ENCODE peak calls at places on chromosomes 7 and 10, in ten cellular contexts. D is kidney tubule cell; T is PC-3; I is caudate nucleus; X is GM10248; L is NCI-H187 treated with DMSO at 0.1 percent for 48 hours; O is activated T-helper 1 cell treated with anti-CD3 and anti-CD28 coated beads, Interleukin-12 subunit alpha, Interleukin-12 subunit beta, Interleukin-2, Interleukin-4 antibody, amounts not matched to agents 30 ng/mL and 10 ng/mL and 1 ng/mL, durations not matched to agents 14 hours and 24 hours and 36 hours; S is aorta; P is KBM-7; U is CD4-positive, alpha-beta memory T cell. Y is an unnamed sample.

GRCh38 chr7:713488-714230 is 12.8 kb upstream of the DNAAF5 start:
- DNase-seq in D (no peak), T (no peak), I (no peak), X (no peak), L (no peak), O (no peak), S (no peak), P (no peak), U (no peak), Y (no peak)

GRCh38 chr7:516606-517456 is 2.8 kb downstream of the PDGFA start:
- DNase-seq in D (peak), T (peak), I (no peak), X (no peak), L (no peak), O (no peak), S (peak), P (no peak), U (no peak), Y (no peak)

GRCh38 chr10:87694011-87694794 is 34.5 kb downstream of the PAPSS2 start:
- DNase-seq in D (peak), T (peak), I (no peak), X (no peak), L (no peak), O (no peak), S (no peak), P (peak), U (no peak), Y (no peak)

GRCh38 chr7:50092579-50093411 is at the start of gene ZPBP:
- DNase-seq in D (peak), T (peak), I (no peak), X (peak), L (no peak), O (peak), S (no peak), P (peak), U (peak), Y (no peak)

GRCh38 chr10:104274762-104275721 is 6.1 kb downstream of the GSTO2 start:
- DNase-seq in D (peak), T (peak), I (no peak), X (peak), L (no peak), O (peak), S (peak), P (peak), U (peak), Y (no peak)

GRCh38 chr10:12431453-12432101 is 82.2 kb downstream of the CAMK1D start:
- DNase-seq in D (no peak), T (no peak), I (no peak), X (no peak), L (no peak), O (no peak), S (no peak), P (no peak), U (no peak), Y (no peak)

GRCh38 chr10:121525276-121526039 is 72.8 kb downstream of the FGFR2 start:
- DNase-seq in D (peak), T (no peak), I (no peak), X (no peak), L (no peak), O (no peak), S (no peak), P (no peak), U (no peak), Y (no peak)

GRCh38 chr7:157709531-157710251 is 372.9 kb downstream of the DNAJB6 start:
- DNase-seq in D (no peak), T (no peak), I (no peak), X (no peak), L (no peak), O (no peak), S (no peak), P (no peak), U (no peak), Y (no peak)

GRCh38 chr10:49080071-49080470 is 35.3 kb downstream of the VSTM4 start:
- DNase-seq in D (no peak), T (no peak), I (no peak), X (no peak), L (no peak), O (no peak), S (no peak), P (peak), U (no peak), Y (peak)

GRCh38 chr10:43125274-43125845 is 12.9 kb upstream of the CSGALNACT2 start:
- DNase-seq in D (no peak), T (no peak), I (no peak), X (no peak), L (no peak), O (no peak), S (no peak), P (no peak), U (no peak), Y (no peak)

GRCh38 chr10:8893102-8893501 is 838.6 kb downstream of the GATA3 start:
- DNase-seq in D (no peak), T (no peak), I (no peak), X (no peak), L (no peak), O (no peak), S (no peak), P (no peak), U (peak), Y (no peak)

GRCh38 chr10:1036341-1036791 is 10.7 kb upstream of the IDI2 start:
- DNase-seq in D (peak), T (peak), I (no peak), X (peak), L (no peak), O (no peak), S (no peak), P (no peak), U (no peak), Y (no peak)

GRCh38 chr7:47783456-47784240 is 164.6 kb downstream of the PKD1L1 start:
- DNase-seq in D (peak), T (peak), I (no peak), X (no peak), L (no peak), O (no peak), S (peak), P (no peak), U (no peak), Y (no peak)

GRCh38 chr7:16881809-16882208 is at the start of gene AGR3:
- DNase-seq in D (peak), T (no peak), I (no peak), X (no peak), L (no peak), O (no peak), S (no peak), P (no peak), U (no peak), Y (no peak)

GRCh38 chr7:55240418-55241142 is 124.6 kb upstream of the LANCL2 start:
- DNase-seq in D (no peak), T (no peak), I (no peak), X (no peak), L (no peak), O (no peak), S (no peak), P (no peak), U (no peak), Y (no peak)

GRCh38 chr7:111290419-111290818 is 199.5 kb downstream of the LRRN3 start:
- DNase-seq in D (no peak), T (no peak), I (no peak), X (no peak), L (no peak), O (no peak), S (no peak), P (no peak), U (no peak), Y (no peak)

GRCh38 chr10:12243860-12244620 is 48.1 kb downstream of the CDC123 start:
- DNase-seq in D (no peak), T (no peak), I (no peak), X (peak), L (no peak), O (no peak), S (no peak), P (peak), U (no peak), Y (peak)

Y was measured in GF-D8.